ENCODE peak calls at places on chromosomes 6 and 20, in four cellular contexts. One of them, this sample, is unnamed.

GRCh38 chr20:17570347-17571152 is 675 bp downstream of the DSTN start:
- DNase-seq in A673: peak
- DNase-seq in DND-41: peak
- DNase-seq in transverse colon: peak
- DNase-seq in this sample: no peak

GRCh38 chr6:34810936-34811632 is 19.2 kb downstream of the BLTP3A start:
- DNase-seq in transverse colon: peak
- DNase-seq in A673: no peak
- DNase-seq in DND-41: no peak
- DNase-seq in this sample: no peak

GRCh38 chr6:90175627-90176538 is 120.8 kb downstream of the BACH2 start:
- DNase-seq in A673: no peak
- DNase-seq in DND-41: no peak
- DNase-seq in transverse colon: no peak
- DNase-seq in this sample: no peak

GRCh38 chr6:36622901-36623546 is 28.9 kb downstream of the SRSF3 start:
- DNase-seq in A673: no peak
- DNase-seq in transverse colon: no peak
- DNase-seq in DND-41: no peak
- DNase-seq in this sample: no peak

GRCh38 chr6:47131773-47132172 is 89.6 kb upstream of the ADGRF1 start:
- DNase-seq in A673: no peak
- DNase-seq in transverse colon: no peak
- DNase-seq in DND-41: no peak
- DNase-seq in this sample: no peak

GRCh38 chr6:112331306-112331705 is 15.8 kb upstream of the RFPL4B start:
- DNase-seq in transverse colon: no peak
- DNase-seq in DND-41: no peak
- DNase-seq in A673: peak
- DNase-seq in this sample: no peak

GRCh38 chr20:8320306-8320705 is 188.2 kb downstream of the PLCB1 start:
- DNase-seq in transverse colon: no peak
- DNase-seq in A673: no peak
- DNase-seq in DND-41: no peak
- DNase-seq in this sample: no peak

GRCh38 chr6:72048080-72048479 is 161.7 kb downstream of the RIMS1 start:
- DNase-seq in transverse colon: no peak
- DNase-seq in A673: no peak
- DNase-seq in DND-41: no peak
- DNase-seq in this sample: no peak

GRCh38 chr20:17480696-17481095 is 50.5 kb downstream of the BFSP1 start:
- DNase-seq in A673: no peak
- DNase-seq in DND-41: no peak
- DNase-seq in transverse colon: no peak
- DNase-seq in this sample: no peak

GRCh38 chr6:52416629-52417151 is 3.5 kb upstream of the EFHC1 start:
- DNase-seq in transverse colon: no peak
- DNase-seq in A673: peak
- DNase-seq in DND-41: peak
- DNase-seq in this sample: no peak

GRCh38 chr20:52200870-52201269 is 9.3 kb upstream of the ZFP64 start:
- DNase-seq in DND-41: no peak
- DNase-seq in A673: no peak
- DNase-seq in transverse colon: no peak
- DNase-seq in this sample: no peak

GRCh38 chr6:46263709-46264091 is 92.9 kb upstream of the ENPP5 start:
- DNase-seq in A673: peak
- DNase-seq in DND-41: no peak
- DNase-seq in transverse colon: no peak
- DNase-seq in this sample: no peak

GRCh38 chr6:34656378-34657036 is 40.1 kb downstream of the ILRUN start:
- DNase-seq in transverse colon: peak
- DNase-seq in DND-41: peak
- DNase-seq in A673: peak
- DNase-seq in this sample: no peak

GRCh38 chr6:15527838-15528617 is 134.8 kb downstream of the DTNBP1 start:
- DNase-seq in DND-41: no peak
- DNase-seq in transverse colon: no peak
- DNase-seq in A673: no peak
- DNase-seq in this sample: no peak

GRCh38 chr20:36335187-36335870 is 29.2 kb downstream of the DLGAP4 start:
- DNase-seq in transverse colon: no peak
- DNase-seq in A673: no peak
- DNase-seq in DND-41: no peak
- DNase-seq in this sample: no peak
- H3K27ac ChIP-seq in transverse colon: no peak
- H3K27ac ChIP-seq in A673: no peak
- H3K27ac ChIP-seq in DND-41: no peak
- H3K27ac ChIP-seq in this sample: no peak

DNA sequence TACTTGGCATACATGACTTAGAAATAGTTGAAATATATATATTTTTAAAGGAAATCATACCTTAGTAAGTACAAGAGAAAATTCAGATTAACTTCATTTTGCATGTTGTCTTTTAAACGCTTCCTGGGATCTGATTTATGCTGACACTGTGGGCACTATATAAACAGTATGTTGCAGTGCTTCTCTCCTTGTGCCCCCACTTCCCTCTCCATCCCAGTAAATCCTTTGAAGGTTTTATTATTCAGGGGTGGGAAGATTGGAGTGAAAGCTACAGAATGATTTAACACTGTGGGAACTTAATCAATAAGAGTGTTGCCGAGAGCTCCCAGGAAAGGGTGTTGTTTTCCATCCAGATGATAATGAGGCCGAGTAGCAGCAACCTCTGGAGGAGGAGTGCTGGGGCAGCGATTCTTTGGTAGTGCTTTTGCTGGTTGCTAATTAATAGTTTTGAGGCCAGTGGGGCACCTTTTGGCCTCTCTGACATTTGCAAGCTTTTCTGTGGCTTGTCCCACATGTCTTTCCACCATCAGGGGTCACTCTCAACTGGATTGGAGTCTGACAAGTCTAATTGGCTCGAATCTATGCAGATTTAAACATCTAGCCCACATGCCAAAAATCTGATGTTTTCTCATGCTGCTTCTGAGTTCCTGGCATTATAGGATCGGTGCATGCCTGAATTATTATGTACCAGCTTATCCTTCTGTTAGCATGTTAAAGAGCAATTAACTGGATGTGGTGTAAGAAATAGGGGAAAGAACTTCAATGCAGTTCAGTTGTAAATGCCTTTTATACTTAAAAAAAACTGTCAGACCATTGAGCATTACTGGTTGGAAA is 183.1 kb upstream of the MMS22L start:
- DNase-seq in transverse colon: no peak
- DNase-seq in A673: peak
- DNase-seq in DND-41: no peak
- DNase-seq in this sample: no peak
- TF ChIP-seq CTCF in transverse colon: no peak
- TF ChIP-seq CTCF in A673: peak
- TF ChIP-seq CTCF in DND-41: no peak
- TF ChIP-seq CTCF in this sample: no peak

DNA sequence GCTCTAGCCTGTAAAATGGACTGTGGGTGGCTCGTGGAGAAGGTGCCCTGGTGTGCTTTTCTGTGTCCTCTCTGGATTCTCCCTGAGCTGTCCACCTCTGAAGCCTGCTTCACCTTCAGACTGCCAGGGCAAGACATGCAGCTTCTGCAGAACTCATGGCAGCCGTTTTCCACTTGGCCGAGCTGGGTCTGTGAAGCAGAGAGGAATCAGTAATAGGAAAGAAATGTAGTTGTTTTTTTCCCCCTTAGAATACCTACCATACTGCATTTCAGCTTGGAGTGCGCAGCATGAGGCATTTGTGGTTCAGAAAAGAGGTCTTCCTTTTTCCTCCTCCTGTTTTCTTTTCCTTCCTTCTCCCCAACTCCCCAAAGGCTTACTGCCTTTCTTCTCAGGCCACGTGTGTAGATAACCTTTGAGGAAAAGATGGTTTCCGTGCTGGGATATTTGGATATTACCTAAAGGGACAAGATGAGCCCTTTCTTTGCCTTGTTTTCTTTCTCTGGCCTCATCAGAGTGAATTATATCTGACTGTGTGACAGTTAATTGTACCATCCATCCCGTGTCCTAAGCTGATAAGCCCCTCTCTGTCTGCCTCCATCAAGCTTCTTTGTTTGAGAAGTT is 39.4 kb downstream of the RREB1 start:
- DNase-seq in A673: no peak
- DNase-seq in DND-41: no peak
- DNase-seq in transverse colon: no peak
- DNase-seq in this sample: no peak
- H3K27ac ChIP-seq in A673: peak
- H3K27ac ChIP-seq in DND-41: no peak
- H3K27ac ChIP-seq in transverse colon: peak
- H3K27ac ChIP-seq in this sample: no peak

GRCh38 chr6:1313755-1314503 is 2.0 kb downstream of the FOXQ1 start:
- DNase-seq in A673: no peak
- DNase-seq in DND-41: no peak
- DNase-seq in transverse colon: peak
- DNase-seq in this sample: no peak
- TF ChIP-seq CTCF in A673: no peak
- TF ChIP-seq CTCF in DND-41: no peak
- TF ChIP-seq CTCF in transverse colon: peak
- TF ChIP-seq CTCF in this sample: no peak

DNA sequence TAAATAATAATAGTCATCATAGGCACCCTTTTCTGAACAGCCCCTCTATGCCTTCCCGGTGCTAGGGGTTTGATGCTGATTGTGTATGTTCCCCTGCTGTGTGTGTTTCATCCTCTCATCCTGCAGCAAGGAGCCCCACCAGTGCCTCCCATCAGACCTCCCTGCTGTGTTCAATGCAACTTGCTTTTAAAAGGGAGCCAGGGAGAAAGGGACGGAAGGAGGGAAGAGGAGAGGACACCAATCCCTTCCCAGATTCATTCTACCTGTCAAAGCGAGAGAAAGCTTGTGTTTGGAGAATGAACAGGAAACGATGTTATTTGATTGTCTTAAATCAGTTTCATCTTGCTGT is 259.2 kb downstream of the ADGB start:
- DNase-seq in A673: peak
- DNase-seq in DND-41: no peak
- DNase-seq in transverse colon: no peak
- DNase-seq in this sample: no peak
- H3K27ac ChIP-seq in A673: no peak
- H3K27ac ChIP-seq in DND-41: no peak
- H3K27ac ChIP-seq in transverse colon: peak
- H3K27ac ChIP-seq in this sample: no peak

DNA sequence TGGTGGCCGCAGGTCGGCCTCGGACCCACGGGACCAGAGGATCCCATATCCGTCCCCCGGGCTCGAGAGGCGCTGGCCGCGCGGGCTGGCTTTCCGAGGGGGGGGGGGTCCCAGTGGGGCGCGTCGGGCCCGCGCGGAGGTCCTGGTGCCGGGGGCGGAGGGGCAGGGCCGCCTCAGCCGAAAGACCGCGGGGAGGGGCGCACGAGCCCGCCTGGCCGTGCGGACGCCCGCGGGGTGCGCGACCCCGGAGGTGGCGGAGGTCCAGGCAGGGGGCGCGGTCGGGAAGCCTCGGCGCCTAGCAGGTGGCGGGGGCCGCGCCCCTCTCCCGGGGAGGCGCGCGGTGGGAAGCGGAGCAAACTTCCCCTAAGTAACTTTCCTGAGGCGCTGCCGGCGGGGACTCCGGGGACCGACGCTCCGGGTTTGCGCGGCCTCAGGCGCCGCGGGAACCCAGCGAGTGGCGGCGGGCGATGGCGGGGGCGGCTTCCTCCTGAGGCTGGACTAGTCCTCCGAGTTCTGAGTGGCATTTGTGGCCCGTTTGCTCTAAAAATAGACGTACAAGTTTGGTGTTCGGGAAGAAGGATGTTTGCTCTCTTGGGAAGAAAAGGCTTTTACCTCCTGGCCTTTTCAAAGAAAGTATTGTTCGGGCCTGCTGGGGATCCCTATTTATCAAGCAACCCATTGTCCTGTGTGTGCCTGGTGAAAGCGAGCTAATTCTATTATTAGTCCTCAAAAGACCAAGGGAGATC is 26.4 kb upstream of the BTBD3 start:
- DNase-seq in DND-41: peak
- DNase-seq in A673: peak
- DNase-seq in transverse colon: peak
- DNase-seq in this sample: no peak
- TF ChIP-seq CTCF in DND-41: no peak
- TF ChIP-seq CTCF in A673: no peak
- TF ChIP-seq CTCF in transverse colon: no peak
- TF ChIP-seq CTCF in this sample: no peak

DNA sequence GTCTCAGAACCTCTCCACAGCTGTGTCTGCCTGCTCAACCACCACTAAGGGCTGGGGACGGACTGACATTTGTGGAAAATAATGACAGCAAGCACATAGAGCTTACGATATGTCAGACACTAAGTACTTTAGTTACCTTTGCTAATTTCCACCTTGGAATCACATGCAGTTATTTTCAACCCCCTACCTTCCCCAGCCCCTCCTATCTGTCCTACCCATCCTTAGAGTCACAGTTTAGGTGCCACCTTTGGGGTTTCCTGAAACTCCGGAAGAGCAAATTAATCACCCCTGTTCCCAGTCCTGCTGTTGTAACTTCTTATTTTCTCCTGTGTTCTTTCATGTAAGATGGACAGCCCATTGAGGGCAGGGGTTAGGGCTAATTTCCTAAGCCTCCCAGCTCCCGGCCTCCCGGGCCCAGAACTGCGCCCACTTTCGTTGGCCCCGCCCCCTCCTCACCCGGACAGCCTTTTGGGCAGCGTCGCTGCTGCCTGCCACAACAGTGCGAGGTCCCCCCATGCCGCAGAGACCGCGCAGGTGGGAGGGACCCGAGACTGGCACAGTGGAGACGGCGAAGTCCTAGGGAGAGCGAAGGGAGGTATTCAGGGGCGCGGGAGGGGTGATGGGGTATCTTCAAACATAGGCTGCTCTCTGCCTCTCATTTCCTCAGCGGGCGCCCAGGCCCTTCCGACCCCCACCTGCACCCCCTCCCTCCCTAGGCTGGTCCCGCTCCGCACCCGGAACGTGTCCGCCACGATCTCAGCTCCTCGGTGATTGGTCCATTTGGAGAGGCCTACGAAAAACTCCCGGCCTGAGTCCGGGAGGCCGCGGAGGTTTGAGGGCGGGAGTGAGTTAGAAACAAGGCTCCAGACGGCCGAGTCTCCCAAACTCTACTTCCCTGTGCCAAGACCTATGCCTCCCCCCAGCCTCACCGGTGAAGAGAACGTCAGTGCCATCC is 1.1 kb downstream of the DDAH2 start:
- DNase-seq in DND-41: no peak
- DNase-seq in transverse colon: no peak
- DNase-seq in A673: no peak
- DNase-seq in this sample: no peak
- H3K27ac ChIP-seq in DND-41: no peak
- H3K27ac ChIP-seq in transverse colon: peak
- H3K27ac ChIP-seq in A673: no peak
- H3K27ac ChIP-seq in this sample: no peak

DNA sequence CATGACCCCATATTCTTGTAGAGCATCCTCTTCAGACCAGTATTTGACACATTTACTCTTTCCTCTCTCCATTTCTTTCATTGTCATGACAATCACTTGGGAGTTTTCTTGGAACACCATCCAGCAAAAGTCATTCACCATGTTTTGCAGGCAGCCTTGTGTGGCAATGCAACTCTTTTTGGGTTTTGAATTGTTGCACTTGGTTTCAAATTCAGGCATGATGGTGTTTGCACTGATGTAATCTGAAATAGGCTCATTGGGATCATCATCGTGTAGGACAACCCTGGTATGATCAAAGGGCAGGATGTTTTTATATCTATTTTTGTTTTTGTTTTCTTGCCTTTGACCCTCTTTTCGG is 161.0 kb upstream of the TNFAIP3 start:
- DNase-seq in A673: no peak
- DNase-seq in transverse colon: no peak
- DNase-seq in DND-41: no peak
- DNase-seq in this sample: no peak
- TF ChIP-seq CTCF in A673: no peak
- TF ChIP-seq CTCF in transverse colon: no peak
- TF ChIP-seq CTCF in DND-41: no peak
- TF ChIP-seq CTCF in this sample: no peak

GRCh38 chr6:167235421-167236238 is 55.5 kb upstream of the UNC93A start:
- DNase-seq in transverse colon: no peak
- DNase-seq in DND-41: no peak
- DNase-seq in A673: no peak
- DNase-seq in this sample: no peak
- H3K27ac ChIP-seq in transverse colon: no peak
- H3K27ac ChIP-seq in DND-41: no peak
- H3K27ac ChIP-seq in A673: no peak
- H3K27ac ChIP-seq in this sample: no peak